ENCODE peak calls at places on chromosomes 16 and 17, in four cellular contexts. H, R, P and W are unnamed samples.

GRCh38 chr16:11313493-11314308 is 31.6 kb upstream of the RMI2 start:
- DNase-seq in P (no peak), R (no peak), H (no peak), W (no peak)

GRCh38 chr16:89041571-89042481 is 51.8 kb upstream of the ACSF3 start:
- DNase-seq in R (no peak), H (no peak), P (no peak), W (no peak)

GRCh38 chr16:75235721-75236193 is 15.7 kb downstream of the BCAR1 start:
- DNase-seq in R (peak), H (no peak), P (no peak), W (no peak)

GRCh38 chr16:85162478-85163277 is 50.4 kb upstream of the CIBAR2 start:
- DNase-seq in H (no peak), R (no peak), P (peak), W (no peak)

GRCh38 chr17:49214665-49215360 is 4.3 kb downstream of the ABI3 start:
- DNase-seq in P (peak), R (no peak), H (no peak), W (no peak)

GRCh38 chr16:57256601-57257395 is 11.7 kb downstream of the ARL2BP start:
- DNase-seq in R (no peak), H (peak), P (no peak), W (no peak)

GRCh38 chr16:90008708-90009145 is 10.5 kb downstream of the DBNDD1 start:
- DNase-seq in R (no peak), H (no peak), P (no peak), W (no peak)

GRCh38 chr16:72203401-72203800 is 31.4 kb upstream of the PMFBP1 start:
- DNase-seq in H (no peak), P (no peak), R (no peak), W (no peak)

GRCh38 chr17:7237761-7238417 is 1.4 kb downstream of the PHF23 start:
- DNase-seq in P (peak), H (peak), R (peak), W (no peak)

GRCh38 chr17:35540589-35541404 is 3.3 kb upstream of the SLFN12L start:
- DNase-seq in H (peak), R (no peak), P (no peak), W (no peak)

GRCh38 chr17:15262291-15263205 is 2.6 kb downstream of the PMP22 start:
- DNase-seq in R (peak), P (peak), H (peak), W (no peak)

DNA sequence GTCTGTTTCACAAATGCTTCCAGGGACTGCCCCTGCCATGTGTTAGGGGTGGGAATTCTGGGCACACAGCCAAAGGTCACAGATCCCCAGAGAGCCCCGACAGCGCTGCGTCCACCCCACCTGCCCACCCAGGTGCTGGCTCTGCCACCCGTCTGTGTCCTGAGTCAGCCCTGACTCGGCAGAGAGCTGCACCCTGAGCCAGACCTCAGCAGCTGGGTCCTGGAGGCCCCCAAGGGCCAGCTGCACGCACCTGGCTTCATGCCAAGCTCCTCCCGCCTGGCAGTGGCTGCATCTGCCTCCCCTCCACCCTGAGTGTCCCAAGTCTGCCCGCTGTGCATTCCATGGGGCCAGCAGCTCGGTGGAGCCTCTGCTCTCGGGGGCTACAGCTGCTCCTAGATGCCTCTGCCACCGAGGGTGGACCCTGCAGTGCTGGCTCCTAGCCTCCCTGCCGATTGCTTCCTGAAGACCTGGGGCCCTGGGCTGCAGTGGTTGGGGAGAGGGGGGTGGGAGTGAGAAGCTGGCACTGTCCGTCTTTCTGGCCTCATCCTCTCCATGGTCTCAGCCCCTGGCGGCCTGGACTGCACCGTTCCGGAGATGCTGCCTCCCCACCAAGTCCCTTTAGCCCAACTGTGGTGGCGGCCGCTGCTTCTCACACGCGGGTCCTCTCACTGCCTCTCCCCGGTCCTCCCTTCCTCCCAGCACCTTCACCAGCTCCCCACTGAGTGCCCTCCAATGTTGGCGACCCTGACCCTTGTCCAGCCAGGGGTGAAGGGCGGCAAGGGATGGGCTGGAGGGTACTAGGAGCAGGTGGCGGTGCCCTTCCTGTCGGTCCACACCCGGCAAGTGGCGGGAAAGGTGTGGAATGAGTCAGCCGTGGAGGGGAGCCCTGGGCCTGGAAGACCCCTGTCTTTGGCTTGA is 3.0 kb downstream of the SECTM1 start:
- DNase-seq in R (no peak), P (peak), H (no peak), W (no peak)
- TF ChIP-seq TEAD4 in R (no peak), P (no peak), H (no peak), W (no peak)

GRCh38 chr17:67244621-67245072 is 349 bp downstream of the HELZ start:
- DNase-seq in P (peak), R (peak), H (peak), W (no peak)
- TF ChIP-seq USF2 in P (no peak), R (no peak), H (no peak), W (no peak)

GRCh38 chr17:43316522-43317142 is 82.2 kb upstream of the ARL4D start:
- DNase-seq in R (peak), P (no peak), H (peak), W (no peak)

GRCh38 chr17:43315369-43315768 is 81.6 kb upstream of the RNU2-1 start:
- DNase-seq in R (no peak), H (no peak), P (no peak), W (no peak)

GRCh38 chr17:43312011-43312410 is 78.2 kb upstream of the RNU2-1 start:
- DNase-seq in H (no peak), R (no peak), P (no peak), W (no peak)

GRCh38 chr17:43315858-43316521 is 82.2 kb upstream of the RNU2-1 start:
- DNase-seq in R (no peak), P (no peak), H (no peak), W (no peak)

GRCh38 chr17:43314582-43314981 is 80.8 kb upstream of the RNU2-1 start:
- DNase-seq in R (no peak), P (no peak), H (no peak), W (no peak)
- TF ChIP-seq TEAD4 in R (no peak), P (no peak), H (no peak), W (no peak)

GRCh38 chr17:64066709-64067108 is 46.3 kb upstream of the ICAM2 start:
- DNase-seq in R (no peak), P (no peak), H (no peak), W (no peak)

GRCh38 chr17:64064331-64064730 is 43.9 kb upstream of the ICAM2 start:
- DNase-seq in H (no peak), P (no peak), R (no peak), W (no peak)

GRCh38 chr17:64063088-64063487 is 42.7 kb upstream of the ICAM2 start:
- DNase-seq in P (no peak), R (no peak), H (no peak), W (no peak)

GRCh38 chr17:64061157-64061898 is 40.9 kb upstream of the ICAM2 start:
- DNase-seq in R (no peak), P (no peak), H (no peak), W (no peak)

GRCh38 chr17:64063766-64064224 is 43.4 kb upstream of the ICAM2 start:
- DNase-seq in P (peak), R (peak), H (peak), W (peak)
- TF ChIP-seq USF2 in P (no peak), R (no peak), H (no peak), W (no peak)

GRCh38 chr17:78450696-78451344 is 72.4 kb downstream of the PGS1 start:
- DNase-seq in R (no peak), H (no peak), P (no peak), W (no peak)
- TF ChIP-seq TEAD4 in R (no peak), H (no peak), P (no peak), W (no peak)

DNA sequence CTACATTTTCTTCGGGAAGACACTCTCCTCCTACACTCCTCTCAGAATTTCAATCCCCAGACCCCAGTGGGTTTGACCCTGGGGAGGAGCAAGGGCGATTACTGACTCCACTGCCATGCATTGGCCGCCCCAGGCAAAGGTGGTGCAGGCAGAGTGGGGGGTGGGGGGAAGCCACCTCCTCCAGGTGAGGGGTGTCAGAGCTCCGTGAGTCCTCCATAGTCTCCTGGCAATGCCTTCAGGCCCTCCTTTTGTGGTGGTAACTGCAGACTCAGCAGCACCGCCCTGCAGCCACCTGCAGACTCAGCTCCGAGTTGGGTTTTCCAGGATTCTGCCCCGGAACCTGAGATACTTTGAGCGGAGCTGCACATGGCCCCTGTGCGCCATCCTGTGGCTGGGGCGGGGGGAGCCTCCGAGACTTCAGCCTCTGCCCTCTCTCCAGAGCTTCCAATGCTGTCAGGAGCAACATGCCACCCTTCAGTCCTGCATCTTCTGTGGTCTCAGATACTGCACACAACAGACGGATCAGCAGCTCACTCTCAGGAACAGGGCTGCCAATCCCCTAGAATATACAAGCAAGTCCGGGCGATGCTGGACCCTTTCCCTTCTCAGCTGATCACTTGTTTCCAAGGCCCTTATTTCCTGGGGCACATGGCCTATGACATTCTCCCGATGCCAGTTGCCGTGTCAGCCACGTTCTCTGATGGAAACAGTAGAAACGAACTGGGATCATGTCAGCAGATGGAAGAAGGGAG is 2.4 kb upstream of the SLC47A2 start:
- DNase-seq in R (peak), H (peak), P (peak), W (no peak)
- TF ChIP-seq USF2 in R (no peak), H (no peak), P (no peak), W (no peak)

DNA sequence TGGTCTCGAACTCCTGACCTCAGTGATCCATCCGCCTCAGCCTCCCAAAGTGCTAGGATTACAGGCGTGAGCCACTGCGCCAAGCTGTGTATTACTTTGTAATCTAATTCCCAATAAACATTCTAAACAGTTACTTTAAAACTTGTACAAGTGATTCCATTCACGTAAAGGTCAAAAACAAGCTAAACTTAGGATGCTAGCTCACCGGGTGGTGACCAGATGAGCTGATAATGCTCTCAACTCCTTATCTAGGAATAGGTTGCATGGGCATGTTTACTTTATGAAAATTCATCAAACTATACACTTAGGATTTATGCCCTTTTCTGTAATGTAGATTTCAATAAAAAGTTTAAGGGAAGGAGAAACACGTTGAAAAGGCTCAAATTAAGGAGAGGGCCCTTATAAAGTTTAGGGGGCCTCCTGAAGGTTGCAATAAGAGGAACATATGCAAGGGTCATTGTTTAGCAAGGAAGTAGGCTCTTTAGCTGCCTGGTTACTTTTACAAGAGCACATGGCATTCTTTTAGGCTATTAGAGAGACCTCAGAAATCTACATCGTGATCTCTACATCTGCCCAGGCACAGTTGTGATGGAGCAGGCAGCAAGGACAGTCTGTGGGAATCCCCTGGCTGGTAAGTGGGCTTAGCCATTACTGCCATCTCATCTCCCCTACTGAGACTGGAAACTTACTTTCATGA is 13.3 kb downstream of the CDR2 start:
- DNase-seq in H (no peak), R (no peak), P (no peak), W (no peak)
- TF ChIP-seq TEAD4 in H (no peak), R (no peak), P (no peak), W (no peak)